ENCODE peak calls at places on chromosomes 16 and 17, in eight cellular contexts. N is sigmoid colon, W is K562, Q is HepG2, D is suprapubic skin, K is GM12878, B is transverse colon, E is stomach. J is an unnamed sample.

GRCh38 chr16:86355951-86356350 is 154.4 kb upstream of the FOXF1 start:
- DNase-seq in Q (no peak), N (no peak), B (no peak), E (no peak), D (no peak), W (no peak), K (no peak), J (no peak)

GRCh38 chr17:75036643-75037268 is 10.0 kb downstream of the ATP5PD start:
- DNase-seq in E (peak; percentile 85), Q (no peak), B (peak; percentile 90), D (peak; percentile 94), K (no peak), N (peak; percentile 96), W (peak; percentile 90), J (peak; percentile 79)

GRCh38 chr16:11550651-11551498 is 35.8 kb downstream of the LITAF start:
- DNase-seq in B (no peak), E (no peak), K (no peak), W (no peak), N (no peak), Q (no peak), D (no peak), J (no peak)

GRCh38 chr16:86557587-86557986 is 2.6 kb upstream of the MTHFSD start:
- DNase-seq in B (no peak), W (no peak), E (no peak), Q (no peak), N (peak; percentile 15), K (no peak), D (no peak), J (no peak)

GRCh38 chr16:65314246-65315003 is 192.6 kb upstream of the CDH11 start:
- DNase-seq in Q (no peak), W (no peak), E (no peak), B (no peak), N (no peak), K (no peak), D (no peak), J (no peak)

GRCh38 chr16:85401917-85402766 is 211.0 kb upstream of the GSE1 start:
- DNase-seq in D (peak; percentile 55), W (no peak), Q (no peak), E (no peak), K (no peak), B (no peak), N (peak; percentile 54), J (no peak)

GRCh38 chr17:70405492-70406220 is 236.3 kb downstream of the KCNJ2 start:
- DNase-seq in E (no peak), Q (no peak), W (peak; percentile 9), N (no peak), D (no peak), B (no peak), K (peak; percentile 41), J (no peak)

GRCh38 chr16:67483150-67483549 is at the start of gene AGRP:
- DNase-seq in K (no peak), B (no peak), W (no peak), Q (no peak), N (no peak), E (no peak), D (no peak), J (no peak)

GRCh38 chr16:5490499-5490898 is 392.9 kb upstream of the EEF2KMT start:
- DNase-seq in D (no peak), E (no peak), N (no peak), K (no peak), B (peak; percentile 69), W (peak; percentile 71), Q (peak; percentile 43), J (peak; percentile 72)

GRCh38 chr17:48579738-48580543 is 1.8 kb upstream of the HOXB4 start:
- DNase-seq in D (no peak), E (no peak), Q (no peak), W (peak; percentile 84), B (no peak), N (no peak), K (no peak), J (no peak)

GRCh38 chr17:20948984-20949777 is 93.6 kb downstream of the USP22 start:
- DNase-seq in N (no peak), E (no peak), B (no peak), W (peak; percentile 11), D (no peak), K (no peak), Q (no peak), J (no peak)

GRCh38 chr17:77388384-77389306 is 247.9 kb downstream of the SEC14L1 start:
- DNase-seq in Q (peak; percentile 68), N (no peak), D (no peak), B (no peak), W (no peak), K (no peak), E (no peak), J (no peak)

GRCh38 chr16:27436065-27436464 is 34.1 kb downstream of the IL21R start:
- DNase-seq in D (no peak), B (no peak), W (no peak), N (peak; percentile 38), Q (no peak), E (no peak), K (no peak), J (peak; percentile 4)

GRCh38 chr16:56671706-56672105 is 2.1 kb downstream of the MT1H start:
- DNase-seq in E (no peak), D (no peak), B (no peak), W (no peak), K (no peak), N (no peak), Q (no peak), J (no peak)

GRCh38 chr17:5019475-5019956 is 15.7 kb downstream of the SLC52A1 start:
- DNase-seq in E (no peak), K (no peak), B (no peak), D (no peak), Q (no peak), N (no peak), W (peak; percentile 25), J (no peak)

GRCh38 chr16:66476328-66477027 is 49.4 kb downstream of the BEAN1 start:
- DNase-seq in B (no peak), W (peak; percentile 68), Q (no peak), K (no peak), E (no peak), N (peak; percentile 53), D (peak; percentile 55), J (no peak)

GRCh38 chr16:74748710-74749073 is 25.9 kb downstream of the FA2H start:
- DNase-seq in D (no peak), W (no peak), B (no peak), N (no peak), Q (no peak), K (no peak), E (no peak), J (no peak)

GRCh38 chr16:54407596-54407995 is 121.0 kb upstream of the IRX3 start:
- DNase-seq in W (no peak), K (no peak), Q (no peak), N (no peak), B (no peak), D (no peak), E (no peak), J (no peak)

GRCh38 chr17:73600103-73600871 is 44.0 kb downstream of the SDK2 start:
- DNase-seq in B (no peak), N (no peak), D (no peak), K (no peak), E (no peak), Q (no peak), W (no peak), J (no peak)

GRCh38 chr17:19364699-19365498 is 2.4 kb upstream of the B9D1 start:
- DNase-seq in Q (peak; percentile 70), D (no peak), N (peak; percentile 58), B (no peak), K (no peak), W (no peak), E (no peak), J (no peak)

GRCh38 chr17:65660947-65661346 is 99.5 kb upstream of the AXIN2 start:
- DNase-seq in B (no peak), N (no peak), K (no peak), E (no peak), D (no peak), Q (no peak), W (peak; percentile 32), J (no peak)
- TF ChIP-seq EP300 in B (no peak), N (no peak), K (no peak), E (no peak), D (no peak), Q (no peak), W (peak; percentile 18), J (no peak)

GRCh38 chr17:57861000-57861736 is 11.3 kb upstream of the MRPS23 start:
- DNase-seq in D (peak; percentile 83), B (peak; percentile 76), N (peak; percentile 85), K (no peak), E (peak; percentile 84), W (peak; percentile 62), Q (peak; percentile 94), J (peak; percentile 82)
- TF ChIP-seq POLR2AphosphoS5 in D (no peak), B (no peak), N (peak; percentile 7), K (no peak), E (peak; percentile 39), W (no peak), Q (peak; percentile 40), J (peak; percentile 23)

GRCh38 chr16:20920799-20921198 is 20.2 kb downstream of the LYRM1 start:
- DNase-seq in W (no peak), Q (no peak), E (no peak), B (no peak), D (no peak), K (no peak), N (no peak), J (no peak)

GRCh38 chr16:20916289-20916688 is 15.7 kb downstream of the LYRM1 start:
- DNase-seq in Q (no peak), D (no peak), W (peak; percentile 44), B (no peak), E (no peak), K (no peak), N (no peak), J (no peak)

GRCh38 chr16:20916927-20917326 is 16.4 kb downstream of the LYRM1 start:
- DNase-seq in B (no peak), Q (no peak), E (no peak), D (no peak), W (no peak), N (no peak), K (no peak), J (no peak)

GRCh38 chr16:20920091-20920490 is 19.5 kb downstream of the LYRM1 start:
- DNase-seq in Q (no peak), N (no peak), B (no peak), D (no peak), E (no peak), W (no peak), K (no peak), J (no peak)

GRCh38 chr16:20918486-20919239 is 18.1 kb downstream of the LYRM1 start:
- DNase-seq in E (no peak), B (no peak), Q (no peak), N (peak; percentile 77), W (peak; percentile 86), D (peak; percentile 74), K (no peak), J (no peak)
- H3K27ac ChIP-seq in E (no peak overlapping the region), B (no peak overlapping the region), Q (no peak overlapping the region), N (no peak overlapping the region), W (peak overlapping the region; percentile 39), D (peak overlapping the region; percentile 44), K (no peak overlapping the region), J (peak overlapping the region; percentile 34)

DNA sequence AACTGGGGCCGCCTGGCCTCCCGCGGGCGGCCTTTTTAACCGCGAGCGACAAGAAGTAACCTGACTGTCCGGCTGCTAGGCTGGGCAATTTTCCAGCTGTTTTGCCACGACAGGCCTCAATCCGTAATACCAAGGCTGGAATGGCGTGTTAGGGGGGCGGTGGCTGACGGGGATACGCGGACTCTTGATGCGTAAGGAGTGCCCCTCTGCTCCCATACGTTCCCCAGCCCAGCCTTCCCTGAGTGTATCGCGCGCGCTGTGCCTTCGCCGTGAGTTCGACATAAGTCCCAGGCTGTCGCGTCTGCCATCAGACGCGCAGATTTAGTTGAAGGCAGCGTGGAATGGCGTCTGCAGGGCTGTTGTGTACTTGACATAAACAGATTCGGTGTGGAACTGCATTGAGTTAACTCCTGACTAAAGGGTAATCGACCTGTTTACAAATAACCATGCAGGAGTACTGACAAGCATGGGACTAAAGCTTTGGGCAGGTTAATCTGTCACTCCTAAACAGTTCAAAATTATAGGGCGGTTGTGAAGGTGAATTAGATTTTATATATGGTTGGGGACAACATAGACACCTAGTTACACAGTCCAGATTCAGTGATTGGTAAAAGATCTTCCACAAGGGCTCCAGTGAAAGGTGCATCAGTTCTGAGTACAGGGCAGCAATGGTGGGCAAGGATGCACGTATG is 16.6 kb upstream of the ERN1 start:
- DNase-seq in D (peak; percentile 88), W (peak; percentile 67), K (no peak), Q (peak; percentile 52), B (peak; percentile 60), N (peak; percentile 85), E (peak; percentile 65), J (no peak)
- TF ChIP-seq EP300 in D (no peak), W (no peak), K (no peak), Q (no peak), B (no peak), N (no peak), E (no peak), J (no peak)

J was measured in upper lobe of left lung.